ENCODE peak calls at places on chromosomes 5 and 9, in nine cellular contexts. I is HT-29; W is stimulated activated CD4-positive, alpha-beta T cell treated with anti-CD3 and anti-CD28 coated beads, TNF-alpha, amount 100 ng/mL, for 1 hour; N is fibroblast of lung; G is activated CD4-positive, alpha-beta T cell treated with anti-CD3 and anti-CD28 coated beads, Interleukin-2, amount 10 ng/mL, durations not matched to agents 24 days and 14 days; S is T-helper 2 cell; A is dermis microvascular lymphatic vessel endothelial cell; B is GM04504; C is fibroblast of pulmonary artery. P is an unnamed sample.

GRCh38 chr9:133058550-133059320 is 3.0 kb upstream of the CEL start:
- DNase-seq in N (no peak), A (no peak), W (no peak), G (peak), S (no peak), B (no peak), I (no peak), C (no peak), P (peak)

GRCh38 chr9:106862115-106862945 is 636 bp upstream of the ZNF462 start:
- DNase-seq in C (peak), I (no peak), S (no peak), B (no peak), W (no peak), N (peak), A (no peak), G (no peak), P (peak)

GRCh38 chr9:85108229-85108628 is 438.7 kb downstream of the NTRK2 start:
- DNase-seq in W (no peak), C (no peak), B (no peak), S (no peak), G (no peak), A (no peak), N (no peak), I (no peak), P (no peak)

GRCh38 chr5:179122411-179123108 is 62.4 kb downstream of the ZNF354C start:
- DNase-seq in B (no peak), A (no peak), W (no peak), I (no peak), S (no peak), N (no peak), C (no peak), G (no peak), P (no peak)

GRCh38 chr9:96219615-96220257 is 82.2 kb downstream of the HSD17B3 start:
- DNase-seq in I (no peak), S (peak), N (peak), C (peak), B (no peak), G (peak), A (no peak), W (no peak), P (no peak)

GRCh38 chr9:76650692-76651091 is 113.5 kb upstream of the PCA3 start:
- DNase-seq in S (no peak), C (no peak), W (no peak), G (no peak), N (no peak), B (no peak), I (no peak), A (no peak), P (peak)

GRCh38 chr5:59584858-59585846 is 308.4 kb downstream of the PDE4D start:
- DNase-seq in C (no peak), G (no peak), W (no peak), S (no peak), A (no peak), I (no peak), B (no peak), N (no peak), P (no peak)

GRCh38 chr5:57317341-57317740 is 143.5 kb downstream of the GPBP1 start:
- DNase-seq in N (peak), A (no peak), I (no peak), B (no peak), W (no peak), S (no peak), G (no peak), C (peak), P (no peak)

GRCh38 chr9:115132648-115133047 is 14.7 kb upstream of the TNC start:
- DNase-seq in W (no peak), B (no peak), A (no peak), G (no peak), S (no peak), C (peak), N (peak), I (no peak), P (no peak)

GRCh38 chr9:87883990-87884389 is 1.3 kb downstream of the SPATA31E1 start:
- DNase-seq in N (no peak), W (no peak), A (no peak), S (no peak), I (peak), G (peak), C (no peak), B (no peak), P (no peak)

GRCh38 chr5:1545798-1546355 is 22.1 kb upstream of the LPCAT1 start:
- DNase-seq in N (peak), A (no peak), B (no peak), W (no peak), G (no peak), I (peak), S (no peak), C (no peak), P (peak)